ENCODE peak calls at places on chromosome 7, in seven cellular contexts. P is sigmoid colon, Z is neural crest cell, G is MCF 10A, R is AG09309, W is psoas muscle, H is brain microvascular endothelial cell. B is an unnamed sample.
A peak's percentile ranks its signal among the peaks of the same experiment; 100 is the strongest.

GRCh38 chr7:11170863-11171568 is 197.3 kb downstream of the PHF14 start:
- DNase-seq in Z (no peak), H (no peak), W (no peak), R (no peak), P (no peak), G (no peak), B (no peak)

GRCh38 chr7:8579661-8580060 is 146.3 kb downstream of the NXPH1 start:
- DNase-seq in Z (no peak), P (no peak), G (no peak), H (no peak), W (no peak), R (no peak), B (no peak)

GRCh38 chr7:68904635-68905034 is 693.6 kb upstream of the AUTS2 start:
- DNase-seq in Z (no peak), H (no peak), P (no peak), R (no peak), W (no peak), G (no peak), B (no peak)

GRCh38 chr7:34838329-34838728 is 180.3 kb downstream of the NPSR1 start:
- DNase-seq in G (no peak), P (no peak), Z (no peak), H (no peak), R (no peak), W (no peak), B (no peak)

GRCh38 chr7:101126651-101127459 is at the start of gene SERPINE1:
- DNase-seq in G (peak; percentile 99), P (peak; percentile 96), W (peak; percentile 94), Z (peak; percentile 33), H (peak; percentile 100), R (peak; percentile 99), B (peak; percentile 99)

GRCh38 chr7:1248077-1248458 is 15.4 kb downstream of the UNCX start:
- DNase-seq in W (peak; percentile 34), Z (no peak), P (no peak), R (no peak), H (no peak), G (no peak), B (no peak)

GRCh38 chr7:55441668-55442305 is 76.7 kb downstream of the LANCL2 start:
- DNase-seq in Z (no peak), G (peak; percentile 25), H (peak; percentile 57), W (no peak), R (peak; percentile 60), P (no peak), B (peak; percentile 80)

GRCh38 chr7:102284891-102285540 is 1.7 kb upstream of the SH2B2 start:
- DNase-seq in P (peak; percentile 72), R (no peak), H (no peak), W (peak; percentile 76), Z (no peak), G (no peak), B (no peak)

GRCh38 chr7:46179211-46179610 is 258.1 kb upstream of the IGFBP3 start:
- DNase-seq in R (no peak), W (no peak), Z (no peak), H (no peak), P (no peak), G (peak; percentile 25), B (no peak)

GRCh38 chr7:143223784-143224183 is 1.9 kb downstream of the TAS2R40 start:
- DNase-seq in W (no peak), P (no peak), R (no peak), G (no peak), Z (no peak), H (no peak), B (no peak)

GRCh38 chr7:2632717-2633537 is 1.1 kb downstream of the TTYH3 start:
- DNase-seq in H (peak; percentile 62), W (peak; percentile 77), P (peak; percentile 85), R (peak; percentile 31), Z (no peak), G (peak; percentile 58), B (peak; percentile 77)

GRCh38 chr7:68730871-68731403 is 867.3 kb upstream of the AUTS2 start:
- DNase-seq in Z (no peak), W (no peak), R (no peak), G (no peak), H (no peak), P (no peak), B (no peak)

GRCh38 chr7:82740246-82740848 is 296.8 kb upstream of the CACNA2D1 start:
- DNase-seq in G (peak; percentile 67), R (no peak), P (no peak), Z (peak; percentile 55), W (no peak), H (peak; percentile 69), B (peak; percentile 55)

GRCh38 chr7:16958724-16959123 is 76.9 kb upstream of the AGR3 start:
- DNase-seq in R (no peak), G (no peak), Z (no peak), W (no peak), H (no peak), P (no peak), B (no peak)

GRCh38 chr7:69708857-69709256 is 110.6 kb downstream of the AUTS2 start:
- DNase-seq in G (no peak), P (no peak), W (no peak), H (no peak), R (no peak), Z (no peak), B (no peak)

GRCh38 chr7:88310950-88311674 is 4.4 kb upstream of the STEAP4 start:
- DNase-seq in H (no peak), Z (no peak), R (no peak), G (no peak), W (no peak), P (no peak), B (no peak)

GRCh38 chr7:2030475-2031456 is 202.0 kb downstream of the MAD1L1 start:
- DNase-seq in G (no peak), H (no peak), P (peak; percentile 45), Z (no peak), W (peak; percentile 32), R (no peak), B (no peak)

GRCh38 chr7:78134256-78134655 is 335.7 kb downstream of the PHTF2 start:
- DNase-seq in Z (no peak), R (peak; percentile 68), P (no peak), G (peak; percentile 44), W (no peak), H (peak; percentile 62), B (peak; percentile 50)

GRCh38 chr7:116337800-116338199 is 127.5 kb downstream of the TES start:
- DNase-seq in P (no peak), R (no peak), W (no peak), Z (no peak), G (no peak), H (no peak), B (no peak)

GRCh38 chr7:116339564-116339963 is 129.2 kb downstream of the TES start:
- DNase-seq in H (no peak), W (no peak), R (no peak), G (peak; percentile 26), Z (no peak), P (no peak), B (peak; percentile 28)

GRCh38 chr7:116342125-116342524 is 131.8 kb downstream of the TES start:
- DNase-seq in Z (no peak), R (no peak), P (no peak), G (peak; percentile 25), H (no peak), W (no peak), B (peak; percentile 59)

GRCh38 chr7:116340201-116340847 is 130.0 kb downstream of the TES start:
- DNase-seq in R (no peak), Z (no peak), W (no peak), H (no peak), G (peak; percentile 21), P (no peak), B (peak; percentile 37)

DNA sequence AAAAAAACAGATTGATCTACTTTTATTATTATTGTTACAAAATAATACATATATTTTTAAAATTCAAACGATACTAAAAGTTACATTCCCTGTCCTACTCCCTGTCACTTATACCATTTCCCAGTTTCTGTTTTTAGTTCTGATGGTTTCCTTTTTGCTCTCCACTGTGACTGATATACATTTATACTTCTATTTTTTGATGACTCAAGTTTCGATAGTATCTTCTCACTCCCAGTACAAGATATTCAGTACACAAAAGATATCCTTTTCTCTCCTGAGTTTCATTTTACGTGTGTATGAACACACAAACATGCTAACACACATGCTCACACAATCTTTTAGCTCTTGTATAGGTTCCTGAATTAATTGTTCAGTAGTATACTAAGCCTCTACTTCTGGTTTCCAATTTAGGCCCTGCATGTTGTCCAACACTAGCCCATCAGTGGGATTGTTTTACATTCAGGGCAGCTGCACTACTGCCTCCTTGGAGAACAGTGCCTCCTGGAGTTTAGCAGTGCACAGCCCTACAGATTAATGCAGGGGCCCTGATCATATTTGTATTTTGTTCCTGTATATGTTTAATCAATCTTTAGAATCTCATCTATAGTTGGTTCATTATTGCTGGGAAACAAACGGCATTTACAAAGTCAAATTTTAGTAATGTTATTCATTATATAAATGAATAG is 131.0 kb downstream of the TES start:
- DNase-seq in R (no peak), W (no peak), Z (no peak), G (peak; percentile 34), H (no peak), P (no peak), B (no peak)
- TF ChIP-seq CTCF in R (peak; percentile 15), W (peak; percentile 59), Z (no peak), G (peak; percentile 14), H (peak; percentile 61), P (no peak), B (peak; percentile 25)

GRCh38 chr7:127938588-127938987 is 92.6 kb downstream of the LRRC4 start:
- DNase-seq in Z (no peak), W (no peak), G (peak; percentile 49), R (peak; percentile 55), P (no peak), H (peak; percentile 85), B (peak; percentile 66)
- TF ChIP-seq CTCF in Z (no peak), W (no peak), G (no peak), R (peak; percentile 17), P (no peak), H (peak; percentile 7), B (peak; percentile 3)

DNA sequence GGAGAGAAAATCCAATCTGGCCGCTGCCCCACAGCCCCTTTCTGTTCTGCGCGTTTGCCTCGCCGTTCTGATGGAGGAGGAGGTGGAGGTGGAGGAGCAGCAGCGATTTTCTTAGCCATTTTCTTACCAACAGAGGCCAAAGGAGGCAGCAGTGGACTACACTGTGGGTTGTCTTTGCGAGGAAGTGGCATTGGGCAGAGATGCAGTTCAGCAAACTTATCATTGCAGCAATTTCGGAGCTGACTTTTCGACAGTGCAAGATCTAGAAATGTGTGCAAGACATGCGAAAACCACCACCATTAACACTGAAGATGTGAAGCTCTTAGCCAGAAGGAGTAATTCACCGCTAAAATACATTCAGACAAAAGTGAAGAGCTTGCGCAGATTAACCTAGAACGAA is 1.9 kb upstream of the ARL4A start:
- DNase-seq in R (no peak), H (peak; percentile 39), P (no peak), G (peak; percentile 46), Z (peak; percentile 49), W (no peak), B (peak; percentile 75)
- TF ChIP-seq CTCF in R (peak; percentile 80), H (peak; percentile 74), P (no peak), G (peak; percentile 14), Z (peak; percentile 64), W (peak; percentile 11), B (peak; percentile 74)

GRCh38 chr7:47722126-47722525 is 140.2 kb upstream of the TNS3 start:
- DNase-seq in W (no peak), R (no peak), P (no peak), H (no peak), G (no peak), Z (no peak), B (no peak)
- TF ChIP-seq CTCF in W (no peak), R (no peak), P (no peak), H (no peak), G (no peak), Z (no peak), B (no peak)

GRCh38 chr7:94509879-94510581 is 421 bp downstream of the CASD1 start:
- DNase-seq in P (peak; percentile 77), G (peak; percentile 65), W (peak; percentile 80), R (no peak), H (peak; percentile 38), Z (peak; percentile 62), B (peak; percentile 62)
- TF ChIP-seq CTCF in P (no peak), G (no peak), W (peak; percentile 40), R (peak; percentile 32), H (peak; percentile 40), Z (peak; percentile 38), B (peak; percentile 33)

B was measured in fibroblast of villous mesenchyme.